ENCODE peak calls at places on chromosomes 5 and 9, in four cellular contexts. S is brain microvascular endothelial cell, Z is colonic mucosa, V is B cell. O is an unnamed sample.

GRCh38 chr9:134559013-134559412 is 82.6 kb upstream of the COL5A1 start:
- DNase-seq in V (no peak), Z (no peak), S (no peak), O (no peak)

GRCh38 chr9:15306068-15306756 is 804 bp downstream of the TTC39B start:
- DNase-seq in Z (peak), V (no peak), S (peak), O (no peak)

GRCh38 chr5:9502864-9503263 is 43.0 kb downstream of the SEMA5A start:
- DNase-seq in Z (no peak), V (no peak), S (no peak), O (no peak)

GRCh38 chr5:55584398-55585265 is 49.9 kb upstream of the PLPP1 start:
- DNase-seq in S (no peak), Z (no peak), V (no peak), O (no peak)

GRCh38 chr9:122004589-122004988 is 88.5 kb downstream of the TTLL11 start:
- DNase-seq in S (no peak), V (no peak), Z (no peak), O (no peak)

GRCh38 chr5:37738057-37738691 is 101.7 kb downstream of the GDNF start:
- DNase-seq in S (peak), Z (no peak), V (no peak), O (no peak)

GRCh38 chr9:93183663-93184438 is at the start of gene WNK2:
- DNase-seq in S (no peak), Z (peak), V (no peak), O (peak)

GRCh38 chr5:88480245-88480644 is 211.6 kb upstream of the TMEM161B start:
- DNase-seq in V (no peak), Z (no peak), S (no peak), O (no peak)

GRCh38 chr9:123679330-123679987 is 250.5 kb downstream of the DENND1A start:
- DNase-seq in Z (no peak), V (peak), S (no peak), O (no peak)

GRCh38 chr5:64339776-64340175 is 166.0 kb upstream of the RGS7BP start:
- DNase-seq in V (no peak), S (no peak), Z (no peak), O (no peak)

GRCh38 chr5:176723440-176723839 is 76.2 kb downstream of the TSPAN17 start:
- DNase-seq in V (no peak), Z (no peak), S (no peak), O (no peak)

GRCh38 chr9:81759680-81760215 is 70.4 kb upstream of the TLE1 start:
- DNase-seq in S (peak), V (no peak), Z (no peak), O (no peak)

GRCh38 chr9:97858393-97858713 is 5.3 kb downstream of the FOXE1 start:
- DNase-seq in V (no peak), Z (no peak), S (no peak), O (no peak)

GRCh38 chr9:3385871-3386270 is 139.9 kb downstream of the RFX3 start:
- DNase-seq in V (no peak), Z (no peak), S (no peak), O (no peak)

GRCh38 chr5:74765201-74765600 is 1.7 kb downstream of the GFM2 start:
- DNase-seq in Z (no peak), S (no peak), V (no peak), O (no peak)

GRCh38 chr9:137520614-137521404 is 29.4 kb downstream of the PNPLA7 start:
- DNase-seq in Z (no peak), V (no peak), S (no peak), O (no peak)

GRCh38 chr5:55691265-55692105 is 20.6 kb downstream of the SLC38A9 start:
- DNase-seq in Z (no peak), S (no peak), V (no peak), O (no peak)

GRCh38 chr9:128360826-128361225 is 10.3 kb upstream of the URM1 start:
- DNase-seq in S (no peak), V (no peak), Z (no peak), O (no peak)

GRCh38 chr5:149211566-149211965 is 60.1 kb upstream of the AFAP1L1 start:
- DNase-seq in Z (no peak), V (no peak), S (peak), O (no peak)

GRCh38 chr5:73391441-73391871 is 57.1 kb downstream of the FOXD1 start:
- DNase-seq in S (no peak), Z (no peak), V (no peak), O (no peak)

GRCh38 chr5:177339107-177339638 is 12.3 kb downstream of the LMAN2 start:
- DNase-seq in Z (no peak), S (no peak), V (peak), O (no peak)

GRCh38 chr9:128972956-128973355 is 25.5 kb downstream of the NUP188 start:
- DNase-seq in S (peak), Z (no peak), V (no peak), O (no peak)

GRCh38 chr9:115241641-115242040 is 123.7 kb upstream of the TNC start:
- DNase-seq in V (no peak), Z (no peak), S (no peak), O (no peak)

GRCh38 chr9:134350416-134350994 is 24.2 kb downstream of the RXRA start:
- DNase-seq in S (no peak), Z (no peak), V (no peak), O (no peak)

GRCh38 chr5:53426517-53426839 is 54.0 kb upstream of the FST start:
- DNase-seq in S (no peak), Z (no peak), V (no peak), O (no peak)

GRCh38 chr9:34992376-34992951 is 2.9 kb downstream of the DNAJB5 start:
- DNase-seq in Z (no peak), S (peak), V (no peak), O (no peak)

GRCh38 chr5:177351392-177352329 is at the start of gene LMAN2:
- DNase-seq in S (peak), V (peak), Z (peak), O (peak)

GRCh38 chr5:172493906-172494305 is 39.6 kb upstream of the SH3PXD2B start:
- DNase-seq in V (no peak), Z (peak), S (no peak), O (no peak)

GRCh38 chr9:3511537-3511936 is 14.3 kb downstream of the RFX3 start:
- DNase-seq in Z (no peak), V (no peak), S (no peak), O (no peak)

DNA sequence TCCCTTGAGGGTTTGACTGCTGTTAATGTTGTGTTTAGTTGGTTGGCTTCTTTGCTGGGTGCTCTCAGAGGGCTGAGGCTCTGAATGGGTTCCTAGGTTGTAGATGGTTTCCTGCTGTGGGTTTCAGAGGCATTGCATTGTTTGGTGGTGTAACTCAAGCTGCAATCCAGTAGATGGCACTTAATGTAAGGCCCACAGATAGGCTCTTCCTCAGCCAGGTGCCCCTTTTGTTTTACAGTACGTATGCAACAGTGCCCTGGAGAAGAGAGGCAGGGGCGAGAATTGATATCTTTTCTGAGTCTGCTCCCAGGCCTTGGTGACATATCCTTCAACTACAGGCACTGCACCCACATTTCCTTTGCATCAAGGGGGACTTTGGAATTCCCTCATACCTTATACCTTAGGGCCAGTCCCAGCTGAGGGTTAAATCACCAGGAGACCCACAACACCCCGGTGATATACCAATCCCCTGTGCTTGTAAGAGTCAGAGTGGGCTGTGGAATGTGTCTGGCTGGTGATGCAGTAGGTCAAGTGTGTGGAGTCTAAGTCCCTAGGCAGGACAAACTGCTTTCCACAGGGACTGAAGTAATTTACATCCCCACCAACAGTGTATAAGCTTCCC is 7.0 kb upstream of the UGT3A2 start:
- DNase-seq in V (no peak), S (no peak), Z (no peak), O (no peak)
- TF ChIP-seq CTCF in V (no peak), S (peak), Z (no peak), O (peak)

DNA sequence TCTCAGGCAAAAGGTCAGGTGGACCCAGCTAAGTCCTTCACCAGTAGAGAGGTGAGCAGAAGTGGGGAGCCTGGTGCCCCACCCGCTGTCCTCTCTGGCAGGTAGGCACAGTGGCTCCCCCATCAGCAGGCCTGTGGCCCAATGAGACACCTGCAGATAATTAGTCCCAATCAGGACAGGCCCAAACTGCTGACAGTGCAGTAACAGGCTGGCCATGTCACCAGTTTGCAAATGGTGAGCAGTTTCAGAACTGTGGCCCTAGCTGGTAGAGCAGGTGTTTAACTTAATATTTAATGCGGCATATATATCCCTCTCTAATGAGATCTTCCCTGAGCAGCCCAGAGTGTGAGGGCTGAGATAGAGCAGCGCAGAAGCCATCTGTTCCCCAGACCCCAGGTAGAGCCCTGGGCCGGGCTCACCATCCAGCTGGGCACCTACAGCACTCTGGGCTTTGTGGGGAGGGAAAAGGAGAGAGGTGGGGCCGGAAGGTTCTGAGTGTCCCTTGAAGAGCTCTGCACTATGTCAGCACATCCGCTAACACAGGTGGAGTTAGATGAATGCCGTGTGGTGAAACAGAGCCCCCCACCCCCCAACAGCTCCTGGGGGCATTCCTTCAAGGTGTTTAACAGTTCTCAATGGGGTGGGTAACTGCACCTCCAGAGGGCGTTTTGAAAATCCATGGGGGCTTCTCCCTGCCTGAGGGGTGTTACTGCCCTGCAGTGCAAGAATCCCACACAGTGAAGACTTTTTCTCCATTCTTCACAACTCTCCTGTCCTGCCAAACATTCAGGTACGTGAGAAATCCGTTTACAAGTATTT is 120.5 kb downstream of the PAX5 start:
- DNase-seq in V (no peak), S (no peak), Z (no peak), O (no peak)
- TF ChIP-seq CTCF in V (no peak), S (peak), Z (no peak), O (no peak)

GRCh38 chr5:23507278-23507685 is at the start of gene PRDM9:
- DNase-seq in Z (no peak), V (no peak), S (no peak), O (no peak)

DNA sequence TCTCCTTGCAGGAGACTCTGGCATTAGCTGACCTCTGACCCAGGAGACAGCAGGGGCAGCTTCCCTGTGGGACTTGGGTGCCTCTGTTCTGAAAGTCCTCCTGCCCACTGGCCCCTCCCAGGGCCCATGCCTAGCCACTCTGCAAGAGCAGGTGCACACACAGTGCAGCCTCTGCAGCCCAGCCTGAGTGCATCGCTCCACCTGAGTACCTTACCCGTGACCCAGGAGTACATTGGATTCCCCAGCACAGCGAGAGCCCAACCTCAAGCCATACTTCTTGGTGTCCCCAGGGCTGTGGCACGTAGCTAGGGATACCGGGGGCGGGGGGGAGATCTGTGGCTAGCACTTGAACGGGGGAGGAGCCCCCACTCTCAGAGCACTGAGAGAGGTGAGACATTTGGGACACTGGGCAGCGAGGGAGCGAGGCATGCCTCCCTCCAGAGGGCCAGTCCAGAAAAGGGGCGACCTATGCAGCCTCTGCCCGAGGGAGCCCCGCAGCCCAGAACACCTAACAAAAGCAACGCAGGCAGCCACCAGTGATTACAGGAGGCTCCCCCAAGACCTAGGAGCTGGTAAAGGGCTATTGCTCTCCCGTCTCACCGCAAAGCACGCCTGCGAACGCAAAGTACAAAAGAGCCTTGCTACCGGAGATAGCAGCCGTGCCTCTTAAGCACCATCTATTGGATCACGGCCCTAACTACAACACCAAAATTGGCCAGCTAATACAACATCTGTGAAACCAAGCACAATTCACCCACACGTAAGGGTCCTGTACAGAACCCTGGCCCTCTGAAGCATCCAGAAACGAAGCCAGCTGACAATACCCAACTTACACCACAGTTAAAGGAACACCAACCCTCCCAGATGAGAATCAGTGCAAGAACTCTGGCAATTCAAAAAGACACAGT is 826 bp upstream of the PRDM9 start:
- DNase-seq in Z (no peak), S (no peak), V (no peak), O (no peak)
- TF ChIP-seq CTCF in Z (no peak), S (no peak), V (no peak), O (no peak)

GRCh38 chr5:150992705-150993104 is 27.7 kb upstream of the GPX3 start:
- DNase-seq in S (no peak), V (no peak), Z (no peak), O (no peak)
- TF ChIP-seq CTCF in S (no peak), V (no peak), Z (no peak), O (no peak)

DNA sequence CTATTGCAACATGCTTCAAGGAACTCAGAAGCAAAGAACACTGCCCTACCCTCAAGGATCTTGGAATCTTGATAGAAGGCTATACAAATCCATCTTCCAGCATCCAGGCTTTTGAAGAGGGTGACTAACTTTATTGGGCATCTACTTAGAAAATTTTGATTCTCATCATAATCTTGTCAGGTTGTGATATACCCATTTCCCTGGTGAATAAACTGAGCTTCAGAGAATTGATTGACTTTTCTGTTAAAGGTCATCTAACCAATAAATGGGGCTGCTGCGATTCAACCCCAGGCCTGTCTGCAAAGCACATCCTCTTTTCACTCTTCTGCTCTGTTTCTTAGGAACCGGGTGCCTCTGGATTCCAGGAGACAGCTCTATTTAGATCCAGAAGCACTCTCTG is 19.9 kb upstream of the INSYN2B start:
- DNase-seq in S (no peak), V (no peak), Z (no peak), O (no peak)
- TF ChIP-seq CTCF in S (no peak), V (no peak), Z (no peak), O (no peak)

GRCh38 chr9:136264046-136264802 is 18.6 kb upstream of the QSOX2 start:
- DNase-seq in V (no peak), Z (no peak), S (no peak), O (no peak)
- TF ChIP-seq CTCF in V (no peak), Z (no peak), S (peak), O (no peak)

GRCh38 chr9:12640866-12641636 is 52.1 kb upstream of the TYRP1 start:
- DNase-seq in S (no peak), Z (no peak), V (no peak), O (no peak)
- TF ChIP-seq CTCF in S (no peak), Z (no peak), V (no peak), O (no peak)

DNA sequence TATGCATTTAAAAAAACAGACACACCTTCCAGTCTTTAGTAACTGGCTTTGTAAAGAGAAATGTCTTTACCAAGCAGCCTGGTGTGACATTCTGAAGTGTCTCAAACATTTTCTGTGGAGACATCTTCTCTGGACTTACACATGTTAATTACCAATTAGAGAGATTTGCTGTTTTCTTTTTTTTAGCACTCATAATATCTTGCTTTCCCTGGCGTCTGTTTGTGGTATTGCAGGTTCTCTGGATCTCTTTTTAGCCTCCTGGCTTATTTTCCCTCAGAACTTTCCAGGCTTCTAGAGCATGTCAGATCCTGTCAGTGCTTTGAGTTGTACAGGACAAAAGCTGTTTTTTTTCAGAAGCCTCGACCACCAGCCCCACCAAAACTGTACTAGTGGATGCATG is 92.5 kb downstream of the MSX2 start:
- DNase-seq in Z (no peak), V (no peak), S (no peak), O (no peak)
- TF ChIP-seq CTCF in Z (no peak), V (no peak), S (peak), O (no peak)

O was measured in D721Med.